ENCODE peak calls at places on chromosomes 6 and 20, in five cellular contexts. One of them, this sample, is unnamed.

GRCh38 chr6:1817033-1817761 is 207.5 kb downstream of the FOXC1 start:
- DNase-seq in C1 segment of cervical spinal cord: no peak
- DNase-seq in adipocyte: peak
- DNase-seq in HCEC 1CT: no peak
- DNase-seq in choroid plexus epithelial cell: no peak
- DNase-seq in this sample: no peak

GRCh38 chr20:58148891-58149290 is 79.6 kb downstream of the ANKRD60 start:
- DNase-seq in choroid plexus epithelial cell: no peak
- DNase-seq in HCEC 1CT: no peak
- DNase-seq in adipocyte: no peak
- DNase-seq in C1 segment of cervical spinal cord: no peak
- DNase-seq in this sample: no peak

GRCh38 chr20:19497064-19497463 is 261.0 kb upstream of the RIN2 start:
- DNase-seq in adipocyte: peak
- DNase-seq in HCEC 1CT: peak
- DNase-seq in choroid plexus epithelial cell: peak
- DNase-seq in C1 segment of cervical spinal cord: no peak
- DNase-seq in this sample: no peak

GRCh38 chr6:41464481-41464880 is 81.7 kb upstream of the FOXP4 start:
- DNase-seq in choroid plexus epithelial cell: peak
- DNase-seq in adipocyte: no peak
- DNase-seq in HCEC 1CT: peak
- DNase-seq in C1 segment of cervical spinal cord: no peak
- DNase-seq in this sample: no peak

GRCh38 chr6:145538996-145539395 is 196.3 kb downstream of the EPM2A start:
- DNase-seq in choroid plexus epithelial cell: no peak
- DNase-seq in C1 segment of cervical spinal cord: no peak
- DNase-seq in HCEC 1CT: no peak
- DNase-seq in adipocyte: no peak
- DNase-seq in this sample: no peak

GRCh38 chr6:106377061-106377540 is 16.6 kb downstream of the CRYBG1 start:
- DNase-seq in HCEC 1CT: no peak
- DNase-seq in C1 segment of cervical spinal cord: no peak
- DNase-seq in choroid plexus epithelial cell: peak
- DNase-seq in adipocyte: peak
- DNase-seq in this sample: no peak

GRCh38 chr6:33709605-33710295 is 1.8 kb downstream of the UQCC2 start:
- DNase-seq in choroid plexus epithelial cell: no peak
- DNase-seq in C1 segment of cervical spinal cord: no peak
- DNase-seq in HCEC 1CT: no peak
- DNase-seq in adipocyte: no peak
- DNase-seq in this sample: no peak

GRCh38 chr6:43144879-43145278 is 26.2 kb upstream of the SRF start:
- DNase-seq in adipocyte: no peak
- DNase-seq in HCEC 1CT: no peak
- DNase-seq in C1 segment of cervical spinal cord: no peak
- DNase-seq in choroid plexus epithelial cell: no peak
- DNase-seq in this sample: no peak

GRCh38 chr20:47202765-47203667 is 153.5 kb downstream of the ZMYND8 start:
- DNase-seq in choroid plexus epithelial cell: no peak
- DNase-seq in HCEC 1CT: no peak
- DNase-seq in adipocyte: no peak
- DNase-seq in C1 segment of cervical spinal cord: no peak
- DNase-seq in this sample: no peak

GRCh38 chr6:144264270-144265060 is 20.7 kb upstream of the UTRN start:
- DNase-seq in choroid plexus epithelial cell: peak
- DNase-seq in adipocyte: peak
- DNase-seq in HCEC 1CT: peak
- DNase-seq in C1 segment of cervical spinal cord: no peak
- DNase-seq in this sample: no peak

GRCh38 chr6:32718879-32719278 is 22.3 kb upstream of the HLA-DQA2 start:
- DNase-seq in adipocyte: no peak
- DNase-seq in HCEC 1CT: no peak
- DNase-seq in choroid plexus epithelial cell: no peak
- DNase-seq in C1 segment of cervical spinal cord: no peak
- DNase-seq in this sample: no peak

GRCh38 chr20:63070301-63070625 is 63.5 kb upstream of the BHLHE23 start:
- DNase-seq in C1 segment of cervical spinal cord: no peak
- DNase-seq in choroid plexus epithelial cell: no peak
- DNase-seq in HCEC 1CT: no peak
- DNase-seq in adipocyte: no peak
- DNase-seq in this sample: no peak

GRCh38 chr20:39702716-39703349 is 740.7 kb downstream of the DHX35 start:
- DNase-seq in adipocyte: no peak
- DNase-seq in HCEC 1CT: no peak
- DNase-seq in C1 segment of cervical spinal cord: no peak
- DNase-seq in choroid plexus epithelial cell: no peak
- DNase-seq in this sample: no peak

GRCh38 chr6:82980086-82980485 is 85.6 kb downstream of the UBE3D start:
- DNase-seq in C1 segment of cervical spinal cord: no peak
- DNase-seq in choroid plexus epithelial cell: peak
- DNase-seq in adipocyte: peak
- DNase-seq in HCEC 1CT: peak
- DNase-seq in this sample: no peak

GRCh38 chr6:108492131-108492766 is 68.5 kb upstream of the FOXO3 start:
- DNase-seq in C1 segment of cervical spinal cord: no peak
- DNase-seq in adipocyte: peak
- DNase-seq in HCEC 1CT: peak
- DNase-seq in choroid plexus epithelial cell: peak
- DNase-seq in this sample: peak

GRCh38 chr6:96836579-96837137 is 619 bp downstream of the GPR63 start:
- DNase-seq in adipocyte: peak
- DNase-seq in HCEC 1CT: no peak
- DNase-seq in choroid plexus epithelial cell: peak
- DNase-seq in C1 segment of cervical spinal cord: peak
- DNase-seq in this sample: peak

GRCh38 chr6:166461821-166462460 is 79.2 kb upstream of the MPC1 start:
- DNase-seq in adipocyte: no peak
- DNase-seq in C1 segment of cervical spinal cord: no peak
- DNase-seq in HCEC 1CT: no peak
- DNase-seq in choroid plexus epithelial cell: no peak
- DNase-seq in this sample: no peak

GRCh38 chr6:24547243-24547642 is 52.5 kb downstream of the ALDH5A1 start:
- DNase-seq in HCEC 1CT: no peak
- DNase-seq in adipocyte: no peak
- DNase-seq in C1 segment of cervical spinal cord: no peak
- DNase-seq in choroid plexus epithelial cell: peak
- DNase-seq in this sample: no peak

GRCh38 chr6:90285611-90286381 is 10.8 kb downstream of the BACH2 start:
- DNase-seq in HCEC 1CT: peak
- DNase-seq in C1 segment of cervical spinal cord: no peak
- DNase-seq in adipocyte: peak
- DNase-seq in choroid plexus epithelial cell: peak
- DNase-seq in this sample: no peak

GRCh38 chr6:21133902-21134301 is 459.6 kb upstream of the SOX4 start:
- DNase-seq in choroid plexus epithelial cell: no peak
- DNase-seq in adipocyte: no peak
- DNase-seq in HCEC 1CT: no peak
- DNase-seq in C1 segment of cervical spinal cord: no peak
- DNase-seq in this sample: no peak

GRCh38 chr6:148440877-148441453 is 98.3 kb downstream of the SASH1 start:
- DNase-seq in choroid plexus epithelial cell: peak
- DNase-seq in C1 segment of cervical spinal cord: no peak
- DNase-seq in HCEC 1CT: peak
- DNase-seq in adipocyte: peak
- DNase-seq in this sample: no peak

GRCh38 chr6:54419885-54420284 is 111.6 kb downstream of the TINAG start:
- DNase-seq in choroid plexus epithelial cell: peak
- DNase-seq in HCEC 1CT: peak
- DNase-seq in adipocyte: peak
- DNase-seq in C1 segment of cervical spinal cord: no peak
- DNase-seq in this sample: no peak

GRCh38 chr6:156258981-156259380 is 518.2 kb upstream of the ARID1B start:
- DNase-seq in adipocyte: no peak
- DNase-seq in HCEC 1CT: no peak
- DNase-seq in choroid plexus epithelial cell: no peak
- DNase-seq in C1 segment of cervical spinal cord: no peak
- DNase-seq in this sample: no peak

This sample was measured in NCI-H1930.